ENCODE peak calls at places on chromosomes 13 and 19, in four cellular contexts. J is heart right ventricle, F is astrocyte of the cerebellum, A is thoracic aorta. D is an unnamed sample.

GRCh38 chr19:17753976-17754375 is 2.7 kb downstream of the FCHO1 start:
- DNase-seq in F (no peak), J (no peak), A (no peak), D (no peak)

GRCh38 chr19:32309711-32310390 is 35.6 kb upstream of the ZNF507 start:
- DNase-seq in J (no peak), F (no peak), A (no peak), D (no peak)

GRCh38 chr13:74372511-74372910 is 238.3 kb upstream of the KLF12 start:
- DNase-seq in F (peak; percentile 19), A (no peak), J (no peak), D (no peak)

GRCh38 chr19:55087542-55087935 is 11.9 kb downstream of the EPS8L1 start:
- DNase-seq in J (no peak), F (no peak), A (no peak), D (peak; percentile 18)

GRCh38 chr19:42961119-42961518 is 24.1 kb upstream of the PSG7 start:
- DNase-seq in F (no peak), J (no peak), A (no peak), D (no peak)

GRCh38 chr19:45889210-45889885 is 3.4 kb upstream of the IRF2BP1 start:
- DNase-seq in F (no peak), A (no peak), J (no peak), D (no peak)

GRCh38 chr13:108346376-108346775 is 76.9 kb downstream of the TNFSF13B start:
- DNase-seq in F (no peak), J (no peak), A (no peak), D (no peak)

GRCh38 chr13:21894703-21895699 is 224.1 kb downstream of the FGF9 start:
- DNase-seq in F (no peak), J (no peak), A (no peak), D (no peak)

GRCh38 chr13:28136916-28137315 is 1.4 kb upstream of the PAN3 start:
- DNase-seq in A (no peak), J (no peak), F (no peak), D (no peak)

GRCh38 chr13:103436057-103436654 is 369.9 kb upstream of the SLC10A2 start:
- DNase-seq in F (no peak), J (no peak), A (no peak), D (no peak)

GRCh38 chr19:33804021-33804799 is 7.5 kb downstream of the KCTD15 start:
- DNase-seq in J (peak; percentile 63), F (peak; percentile 57), A (no peak), D (peak; percentile 45)

GRCh38 chr19:5534787-5535586 is 32.8 kb downstream of the TINCR start:
- DNase-seq in F (no peak), J (no peak), A (no peak), D (no peak)

GRCh38 chr13:52862358-52863206 is 14.1 kb upstream of the PCDH8 start:
- DNase-seq in J (no peak), F (no peak), A (no peak), D (no peak)

DNA sequence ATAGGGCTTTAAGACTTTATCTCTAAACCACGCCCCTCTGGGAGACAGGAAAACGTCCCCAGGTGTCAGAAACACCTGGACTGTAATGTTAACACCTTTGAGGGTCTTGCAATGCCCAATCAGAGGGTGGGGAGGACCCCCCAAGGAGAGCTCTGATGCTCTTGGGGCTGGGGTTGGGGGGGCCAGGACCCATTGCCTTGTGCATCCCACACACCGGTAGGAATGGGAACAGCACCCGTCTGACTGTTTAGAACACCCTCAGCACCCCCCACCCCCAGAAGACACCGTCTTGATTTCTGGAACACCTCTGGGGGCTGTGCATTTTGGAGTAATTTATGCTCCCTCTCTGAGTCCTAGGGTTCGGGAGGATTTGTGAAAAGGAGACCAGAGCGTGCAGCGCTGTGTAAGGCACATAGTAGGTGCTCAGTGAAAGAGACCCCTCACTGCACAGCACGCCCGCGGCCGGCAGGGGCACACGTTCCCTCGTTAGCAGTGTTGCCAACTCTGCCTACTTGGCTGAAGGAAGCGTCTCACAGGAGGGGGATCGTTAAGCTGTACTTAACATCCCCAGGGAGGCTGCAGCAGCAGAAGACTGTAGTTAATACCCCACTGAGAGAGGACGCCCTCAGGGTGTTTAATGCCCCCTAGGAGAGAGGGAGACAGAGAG is 2.8 kb upstream of the ERFL start:
- DNase-seq in F (no peak), A (no peak), J (no peak), D (no peak)
- TF ChIP-seq CTCF in F (peak; percentile 40), A (no peak), J (no peak), D (peak; percentile 61)

DNA sequence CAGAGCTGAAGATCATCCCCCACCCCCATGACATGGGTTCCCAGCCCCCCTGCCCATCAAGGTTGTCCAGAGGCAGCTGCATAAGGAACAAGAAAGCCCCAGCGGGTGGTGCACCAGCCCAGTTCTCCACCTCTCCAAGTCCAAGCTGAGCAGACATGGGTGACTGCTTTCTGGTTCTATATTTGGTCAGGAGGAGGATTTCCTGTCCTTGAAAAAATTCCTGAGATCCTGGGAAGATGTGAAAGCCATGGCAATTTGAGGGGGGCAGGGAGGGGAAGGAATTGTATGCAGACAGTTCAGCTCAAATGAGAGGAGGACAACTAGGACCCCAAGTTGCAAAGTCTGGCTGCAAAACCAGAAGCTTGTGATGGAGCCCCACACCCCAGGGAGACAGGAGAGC is 55.4 kb upstream of the ADGRE5 start:
- DNase-seq in J (no peak), A (no peak), F (no peak), D (no peak)
- TF ChIP-seq CTCF in J (no peak), A (no peak), F (no peak), D (no peak)

GRCh38 chr19:7488736-7489353 is at the start of gene PEX11G:
- DNase-seq in F (peak; percentile 53), J (peak; percentile 96), A (peak; percentile 45), D (peak; percentile 64)

GRCh38 chr19:7489609-7490044 is 792 bp upstream of the PEX11G start:
- DNase-seq in F (no peak), J (no peak), A (no peak), D (no peak)

GRCh38 chr19:7492142-7493055 is 3.6 kb upstream of the PEX11G start:
- DNase-seq in J (no peak), F (no peak), A (no peak), D (no peak)

GRCh38 chr19:7497292-7497691 is 8.5 kb upstream of the PEX11G start:
- DNase-seq in J (no peak), F (no peak), A (no peak), D (no peak)

GRCh38 chr19:7494416-7495098 is 5.7 kb upstream of the PEX11G start:
- DNase-seq in F (no peak), A (no peak), J (peak; percentile 58), D (no peak)
- TF ChIP-seq CTCF in F (peak; percentile 18), A (peak; percentile 31), J (no peak), D (peak; percentile 41)

GRCh38 chr19:3826163-3826562 is 40.0 kb upstream of the MATK start:
- DNase-seq in A (no peak), J (no peak), F (no peak), D (no peak)
- TF ChIP-seq CTCF in A (no peak), J (no peak), F (no peak), D (no peak)

GRCh38 chr19:624433-625109 is 8.8 kb downstream of the POLRMT start:
- DNase-seq in A (no peak), F (no peak), J (no peak), D (no peak)
- TF ChIP-seq CTCF in A (no peak), F (no peak), J (no peak), D (no peak)

GRCh38 chr13:94546071-94546839 is 49.7 kb downstream of the TGDS start:
- DNase-seq in A (no peak), F (no peak), J (no peak), D (no peak)

GRCh38 chr13:94549241-94550029 is 46.5 kb downstream of the TGDS start:
- DNase-seq in J (peak; percentile 91), F (peak; percentile 82), A (peak; percentile 67), D (peak; percentile 97)

GRCh38 chr13:94552095-94552494 is 43.9 kb downstream of the TGDS start:
- DNase-seq in J (no peak), F (no peak), A (no peak), D (no peak)

GRCh38 chr13:94550030-94550738 is 45.8 kb downstream of the TGDS start:
- DNase-seq in J (no peak), A (no peak), F (peak; percentile 24), D (peak; percentile 17)

GRCh38 chr13:94548382-94549240 is 47.3 kb downstream of the TGDS start:
- DNase-seq in J (peak; percentile 47), F (peak; percentile 2), A (peak; percentile 5), D (no peak)
- TF ChIP-seq CTCF in J (no peak), F (no peak), A (peak; percentile 11), D (peak; percentile 22)

DNA sequence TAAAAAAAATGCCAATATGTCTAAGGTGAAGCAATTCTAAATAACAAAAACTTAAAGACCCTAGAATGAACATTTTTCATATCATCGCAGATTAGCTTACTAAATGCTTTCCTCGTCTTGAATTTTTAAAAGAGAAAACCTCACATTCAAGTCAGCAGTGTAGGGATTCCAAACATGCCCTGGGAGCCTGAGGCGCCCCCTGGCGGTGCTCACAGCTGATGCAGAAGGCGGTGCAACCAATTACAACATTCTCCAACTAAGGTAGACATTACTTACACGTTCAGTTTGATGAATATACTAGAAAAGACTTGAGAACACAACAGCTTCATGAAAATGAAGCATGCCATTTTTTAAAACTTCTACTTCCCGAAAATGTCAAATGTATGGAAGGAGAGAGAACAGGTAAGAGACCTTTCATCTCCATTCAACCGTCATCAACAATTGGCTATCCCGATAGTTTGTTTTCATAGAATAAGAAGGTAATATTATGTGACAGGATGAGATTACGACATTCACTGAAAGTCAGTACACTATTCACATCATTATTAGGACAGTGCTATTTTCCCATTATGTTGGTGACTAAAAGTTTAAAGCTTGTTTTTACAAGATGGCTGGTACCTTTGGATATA is 304.4 kb downstream of the DCLK1 start:
- DNase-seq in J (no peak), F (no peak), A (no peak), D (no peak)
- TF ChIP-seq CTCF in J (peak; percentile 25), F (no peak), A (no peak), D (peak; percentile 53)

DNA sequence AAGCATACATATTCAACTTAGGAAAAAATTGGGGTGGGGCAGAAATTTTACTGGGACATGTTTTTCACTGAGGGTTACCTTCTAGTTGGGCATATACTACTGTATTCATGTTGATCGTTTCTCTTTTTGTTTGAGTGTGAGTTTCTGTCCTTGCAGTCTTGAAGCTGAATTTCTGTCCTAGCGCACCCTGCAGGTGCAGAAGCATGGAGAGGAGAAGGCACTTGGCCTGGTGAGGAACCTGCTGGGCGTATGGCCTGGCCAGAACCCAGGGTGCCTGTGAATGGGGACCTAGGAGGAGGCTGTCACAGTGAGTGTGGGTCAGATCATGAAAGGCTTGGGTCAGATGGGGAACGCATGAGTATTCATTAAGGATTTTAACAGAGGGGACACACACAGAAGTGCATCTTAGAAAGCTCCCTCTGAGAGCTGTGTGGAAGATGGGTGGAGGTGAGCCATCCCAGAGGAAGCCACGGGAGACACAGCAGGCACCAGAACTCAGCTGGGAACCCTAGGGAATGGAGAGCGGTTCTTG is 36.8 kb downstream of the SERP2 start:
- DNase-seq in F (no peak), A (no peak), J (no peak), D (no peak)
- TF ChIP-seq CTCF in F (no peak), A (no peak), J (no peak), D (peak; percentile 20)